ENCODE peak calls at places on chromosomes 13 and 19, in four cellular contexts. F, R, G and W are unnamed samples.

GRCh38 chr19:31583148-31583547 is 233.9 kb upstream of the TSHZ3 start:
- DNase-seq in F (no peak), R (no peak), G (no peak), W (no peak)

GRCh38 chr19:4635763-4636135 is 3.6 kb upstream of the TNFAIP8L1 start:
- DNase-seq in F (no peak), R (no peak), G (no peak), W (no peak)

GRCh38 chr19:29380581-29380980 is 145.2 kb upstream of the VSTM2B start:
- DNase-seq in F (no peak), R (no peak), G (peak; percentile 10), W (peak; percentile 32)

GRCh38 chr13:26540319-26540718 is 17.2 kb upstream of the WASF3 start:
- DNase-seq in F (no peak), R (no peak), G (no peak), W (no peak)

GRCh38 chr13:94968040-94968756 is 255.9 kb upstream of the SOX21 start:
- DNase-seq in F (peak; percentile 20), R (no peak), G (no peak), W (no peak)

GRCh38 chr19:54162241-54162805 is 2.8 kb upstream of the LENG1 start:
- DNase-seq in F (peak; percentile 54), R (peak; percentile 89), G (peak; percentile 95), W (peak; percentile 83)

GRCh38 chr19:16232568-16232967 is 34.9 kb downstream of the AP1M1 start:
- DNase-seq in F (no peak), R (no peak), G (no peak), W (no peak)

GRCh38 chr19:18229915-18230314 is 3.7 kb upstream of the PDE4C start:
- DNase-seq in F (no peak), R (no peak), G (no peak), W (no peak)

GRCh38 chr13:34034411-34034810 is 216.5 kb downstream of the RFC3 start:
- DNase-seq in F (no peak), R (no peak), G (no peak), W (no peak)

GRCh38 chr13:92317066-92317465 is 909.5 kb upstream of the GPC6 start:
- DNase-seq in F (peak; percentile 83), R (no peak), G (no peak), W (no peak)

GRCh38 chr19:50602496-50602895 is 34.3 kb upstream of the LRRC4B start:
- DNase-seq in F (no peak), R (no peak), G (no peak), W (no peak)

GRCh38 chr19:50607388-50607787 is 32.3 kb downstream of the SYT3 start:
- DNase-seq in F (no peak), R (no peak), G (no peak), W (no peak)

GRCh38 chr19:50602935-50603334 is 34.7 kb upstream of the LRRC4B start:
- DNase-seq in F (no peak), R (no peak), G (no peak), W (no peak)

DNA sequence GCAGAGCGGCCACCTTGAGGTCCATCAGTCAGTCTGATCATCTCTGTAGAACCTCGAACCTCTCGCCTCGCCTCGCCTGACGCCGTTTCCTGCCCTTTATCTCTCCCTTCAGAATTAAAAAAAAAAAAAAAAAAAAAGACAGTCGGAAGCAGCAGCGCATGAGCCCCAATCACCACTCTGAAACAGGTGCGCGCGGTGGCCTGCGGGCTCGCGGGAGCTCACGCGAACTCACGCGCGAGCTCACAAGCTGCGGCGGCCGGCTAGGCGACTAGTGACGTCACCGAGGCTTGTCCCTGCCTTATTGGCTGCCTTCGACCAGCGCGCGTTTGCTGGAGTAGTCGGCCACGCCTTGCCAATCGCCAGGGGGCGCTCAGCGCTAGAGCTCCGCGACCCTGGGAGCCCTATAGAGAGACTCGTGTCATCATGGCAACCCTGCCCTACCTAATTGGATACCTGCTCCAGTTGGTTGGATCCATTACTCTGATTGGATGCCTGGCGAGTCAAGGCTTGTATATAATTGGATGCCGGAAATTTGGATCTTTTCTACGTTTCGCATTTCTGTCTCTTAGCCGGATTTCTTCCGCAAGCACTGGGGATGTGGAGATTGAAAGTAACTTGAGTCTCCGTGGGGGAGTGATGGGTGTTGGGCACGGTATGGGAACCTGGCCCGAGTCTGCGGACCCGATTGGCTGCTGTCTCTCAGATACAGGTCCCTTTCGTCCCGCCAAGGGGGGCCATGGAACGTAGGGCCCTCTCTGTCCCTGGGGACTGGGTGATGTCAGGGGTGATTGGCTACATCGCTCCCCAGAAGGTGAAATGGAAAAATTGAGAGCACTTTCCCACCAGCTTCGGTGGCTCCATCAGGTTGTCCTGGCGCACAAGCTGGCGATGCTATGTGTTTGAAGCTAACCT is 31.6 kb downstream of the SYT3 start:
- DNase-seq in F (peak; percentile 32), R (peak; percentile 58), G (peak; percentile 42), W (peak; percentile 69)
- TF ChIP-seq CTCF in F (peak; percentile 18), R (peak; percentile 25), G (no peak), W (peak; percentile 55)

GRCh38 chr19:19778666-19779065 is 42.9 kb downstream of the ZNF506 start:
- DNase-seq in F (peak; percentile 14), R (no peak), G (no peak), W (no peak)

GRCh38 chr19:19774354-19775033 is 41.6 kb upstream of the ZNF14 start:
- DNase-seq in F (no peak), R (no peak), G (no peak), W (no peak)

GRCh38 chr19:19776206-19777008 is 43.5 kb upstream of the ZNF14 start:
- DNase-seq in F (peak; percentile 98), R (peak; percentile 97), G (peak; percentile 98), W (peak; percentile 98)

GRCh38 chr19:19775891-19776205 is 42.9 kb upstream of the ZNF14 start:
- DNase-seq in F (no peak), R (no peak), G (no peak), W (no peak)

GRCh38 chr19:19777692-19778091 is 43.9 kb downstream of the ZNF506 start:
- DNase-seq in F (no peak), R (no peak), G (no peak), W (no peak)
- H3K4me3 ChIP-seq in F (peak overlapping the region; percentile 95), R (no peak overlapping the region), G (no peak overlapping the region), W (no peak overlapping the region)

DNA sequence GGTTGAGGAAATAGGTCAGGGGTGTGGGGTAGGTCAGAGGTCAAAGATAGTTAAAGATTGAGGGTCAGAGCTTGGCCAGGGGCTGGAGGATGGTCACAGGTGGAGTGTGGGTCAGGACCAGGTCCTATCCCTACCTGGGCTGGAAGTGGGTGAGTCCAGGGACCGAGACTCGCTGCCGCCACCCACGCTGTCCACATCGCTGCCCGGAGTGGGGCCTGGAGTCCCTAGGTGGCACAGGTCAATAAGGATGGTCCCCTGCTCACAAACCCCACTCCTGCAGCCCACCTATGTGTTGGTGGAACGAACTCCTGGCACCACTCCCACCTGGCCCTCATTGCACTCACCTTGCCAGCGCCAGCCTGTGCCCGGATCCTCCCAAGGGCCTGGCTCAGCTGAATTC is 6.9 kb downstream of the GMIP start:
- DNase-seq in F (no peak), R (no peak), G (no peak), W (no peak)
- H3K36me3 ChIP-seq in F (peaks cover 14% of the 10 kb centered on the region), R (peaks cover 11% of the 10 kb centered on the region), G (peaks cover 79% of the 10 kb centered on the region), W (no peaks in the 10 kb centered on the region)

GRCh38 chr13:99660101-99660500 is 158.8 kb downstream of the TM9SF2 start:
- DNase-seq in F (no peak), R (no peak), G (no peak), W (no peak)

GRCh38 chr13:99657848-99658265 is 156.6 kb downstream of the TM9SF2 start:
- DNase-seq in F (peak; percentile 46), R (peak; percentile 19), G (peak; percentile 49), W (peak; percentile 64)

GRCh38 chr13:99656843-99657506 is 155.7 kb downstream of the TM9SF2 start:
- DNase-seq in F (no peak), R (no peak), G (no peak), W (no peak)

GRCh38 chr13:99659234-99659633 is 158.0 kb downstream of the TM9SF2 start:
- DNase-seq in F (no peak), R (no peak), G (no peak), W (no peak)

GRCh38 chr13:99658266-99658991 is 157.2 kb downstream of the TM9SF2 start:
- DNase-seq in F (peak; percentile 54), R (peak; percentile 46), G (peak; percentile 65), W (peak; percentile 71)
- TF ChIP-seq CTCF in F (peak; percentile 35), R (peak; percentile 51), G (no peak), W (peak; percentile 37)

DNA sequence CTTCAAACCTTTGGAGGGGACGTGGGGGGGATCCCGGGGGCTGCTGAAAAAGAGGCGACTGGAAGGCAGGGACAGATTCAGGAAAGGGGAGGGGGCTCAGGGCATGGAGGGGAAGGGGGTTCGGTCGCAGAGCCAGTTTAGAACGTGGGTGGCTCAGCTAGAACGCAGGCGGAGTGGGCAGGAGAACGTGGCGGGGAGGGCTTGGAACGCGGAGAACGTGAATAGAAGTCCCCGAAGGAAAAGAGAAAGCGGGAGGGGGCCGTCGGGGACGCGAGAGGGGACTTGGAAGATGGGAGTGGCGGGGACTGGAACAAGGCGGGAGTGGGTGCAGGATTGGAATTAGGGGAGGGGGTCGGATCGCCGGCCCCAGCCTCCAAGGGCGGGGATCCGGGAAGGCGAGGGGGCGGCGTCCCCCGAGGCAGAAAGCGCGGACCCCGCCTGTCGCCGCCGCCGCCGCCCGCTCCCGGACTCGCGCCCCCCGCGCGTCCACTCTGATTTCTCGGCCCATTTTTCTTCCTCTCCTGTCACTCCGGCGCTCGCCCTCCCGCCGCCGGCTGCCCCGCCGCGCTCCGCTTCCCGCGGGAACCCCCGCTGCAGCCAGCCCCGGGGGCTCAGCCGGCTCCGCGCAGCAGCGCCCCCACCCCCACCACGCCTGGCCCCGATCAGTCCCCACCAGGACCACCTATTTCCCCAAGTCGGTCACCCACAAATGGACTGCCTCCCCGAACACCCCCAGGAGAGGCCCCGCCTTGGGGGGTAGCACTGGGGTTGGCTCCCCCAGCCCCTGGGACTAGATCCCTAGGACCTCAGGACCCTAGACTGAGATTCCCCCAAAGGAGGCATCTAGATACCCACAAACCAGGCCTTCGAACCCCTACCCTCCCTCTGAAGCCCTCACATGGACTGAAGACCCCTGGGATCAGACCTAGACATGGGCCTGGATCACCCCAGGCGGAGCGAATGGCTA is 12.5 kb upstream of the ERFL start:
- DNase-seq in F (no peak), R (no peak), G (no peak), W (no peak)
- H3K4me3 ChIP-seq in F (peak overlapping the region; percentile 38), R (peak overlapping the region; percentile 60), G (peak overlapping the region; percentile 56), W (peak overlapping the region; percentile 58)

DNA sequence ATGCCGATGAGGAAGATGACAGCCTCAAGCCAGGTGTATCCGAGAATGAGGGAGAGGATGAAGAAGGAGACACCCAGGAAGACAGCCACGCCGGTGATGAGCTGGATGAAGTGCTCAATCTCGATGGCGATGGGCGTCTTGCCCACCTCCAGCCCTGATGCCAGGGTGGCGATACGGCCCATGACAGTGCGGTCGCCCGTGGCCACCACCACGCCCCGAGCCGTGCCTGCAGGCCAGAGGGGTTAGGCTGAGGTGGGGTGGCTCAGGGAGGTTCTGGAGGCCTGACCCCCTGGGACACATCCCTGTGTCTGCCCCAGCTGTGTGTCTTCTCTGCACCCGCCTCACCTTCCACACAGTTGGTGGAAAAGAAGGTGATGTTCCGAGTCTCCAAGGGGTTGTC is 9.1 kb downstream of the ATP1A3 start:
- DNase-seq in F (no peak), R (no peak), G (no peak), W (no peak)
- H3K36me3 ChIP-seq in F (no peaks in the 10 kb centered on the region), R (peaks cover 83% of the 10 kb centered on the region), G (no peaks in the 10 kb centered on the region), W (peaks cover 43% of the 10 kb centered on the region)

DNA sequence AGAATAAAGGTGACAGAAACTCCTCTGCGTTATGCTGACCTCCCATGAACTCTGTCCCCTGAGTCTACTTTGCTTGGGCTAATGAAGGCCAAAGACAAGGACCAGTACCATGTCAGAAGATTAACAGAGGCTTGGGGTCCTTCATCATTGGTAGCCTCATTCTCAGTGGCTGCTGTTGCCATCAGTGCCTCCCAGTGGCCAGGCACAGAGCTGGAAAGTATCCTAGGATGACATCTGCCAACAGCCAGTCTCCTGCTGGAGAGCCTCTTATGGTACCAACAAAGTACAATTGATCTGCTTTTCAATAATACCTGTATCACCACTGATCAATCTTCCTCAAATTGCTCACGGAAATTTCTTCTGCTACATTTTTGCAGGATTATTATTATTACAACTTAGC is 281.6 kb downstream of the DNAJC15 start:
- DNase-seq in F (no peak), R (no peak), G (no peak), W (no peak)
- TF ChIP-seq CTCF in F (no peak), R (no peak), G (no peak), W (no peak)